ENCODE peak calls at places on chromosomes 7 and 10, in five cellular contexts. K is NAMALWA, Z is HFF-Myc, W is NCI-H510A, Y is astrocyte of the cerebellum. B is an unnamed sample.

GRCh38 chr7:27148031-27148775 is 629 bp upstream of the HOXA6 start:
- DNase-seq in Z (no peak), Y (no peak), W (peak; percentile 64), K (no peak), B (no peak)

GRCh38 chr7:33776791-33777190 is 128.5 kb upstream of the BMPER start:
- DNase-seq in W (no peak), Z (peak; percentile 27), Y (no peak), K (no peak), B (no peak)

GRCh38 chr7:44081266-44081748 is 1.0 kb downstream of the POLM start:
- DNase-seq in K (peak; percentile 72), Y (no peak), Z (no peak), W (no peak), B (no peak)

GRCh38 chr7:107836237-107837144 is 33.5 kb upstream of the SLC26A3 start:
- DNase-seq in Z (no peak), Y (no peak), K (no peak), W (no peak), B (no peak)

GRCh38 chr10:91201213-91201996 is 19.1 kb upstream of the PCGF5 start:
- DNase-seq in Z (no peak), Y (no peak), K (peak; percentile 74), W (no peak), B (no peak)

GRCh38 chr10:24762966-24763623 is 39.4 kb upstream of the ARHGAP21 start:
- DNase-seq in Y (peak; percentile 16), Z (no peak), W (no peak), K (no peak), B (peak; percentile 70)

GRCh38 chr10:42960491-42961155 is 116.2 kb upstream of the RET start:
- DNase-seq in W (no peak), K (no peak), Z (peak; percentile 14), Y (no peak), B (no peak)

GRCh38 chr7:67907792-67908191 is 911.2 kb downstream of the TYW1 start:
- DNase-seq in K (no peak), Z (no peak), W (no peak), Y (no peak), B (no peak)

GRCh38 chr7:142053988-142054387 is 57.5 kb upstream of the MGAM2 start:
- DNase-seq in Z (no peak), K (no peak), Y (peak; percentile 2), W (no peak), B (no peak)

GRCh38 chr10:46551701-46552525 is 4.5 kb downstream of the GPRIN2 start:
- DNase-seq in Z (no peak), K (no peak), Y (no peak), W (no peak), B (no peak)

GRCh38 chr7:907158-907980 is 31.0 kb downstream of the GET4 start:
- DNase-seq in Y (no peak), K (peak; percentile 95), Z (no peak), W (no peak), B (no peak)

GRCh38 chr10:119331031-119331430 is 123.7 kb downstream of the GRK5 start:
- DNase-seq in K (no peak), Y (no peak), Z (no peak), W (no peak), B (no peak)

GRCh38 chr10:52566471-52567246 is 205.9 kb downstream of the MBL2 start:
- DNase-seq in W (no peak), Z (no peak), K (peak; percentile 33), Y (peak; percentile 32), B (peak; percentile 22)

GRCh38 chr7:151491859-151492258 is 27.8 kb downstream of the RHEB start:
- DNase-seq in Y (peak; percentile 75), Z (peak; percentile 62), W (no peak), K (no peak), B (peak; percentile 44)

GRCh38 chr7:909358-910329 is 33.3 kb downstream of the GET4 start:
- DNase-seq in K (peak; percentile 76), W (no peak), Z (no peak), Y (no peak), B (no peak)

GRCh38 chr7:137151056-137151731 is 192.3 kb downstream of the PTN start:
- DNase-seq in Z (peak; percentile 20), Y (no peak), K (no peak), W (no peak), B (no peak)

GRCh38 chr7:124686543-124687161 is 78.9 kb downstream of the GPR37 start:
- DNase-seq in Z (no peak), Y (no peak), K (no peak), W (no peak), B (no peak)

GRCh38 chr10:130799532-130799931 is 512.0 kb downstream of the TCERG1L start:
- DNase-seq in W (no peak), Z (no peak), K (no peak), Y (no peak), B (no peak)